ENCODE peak calls at places on chromosomes 6 and 20, in eight cellular contexts. X, E, Q, T, I, R, V and L are unnamed samples.

GRCh38 chr6:105591053-105591452 is 188.2 kb upstream of the PREP start:
- DNase-seq in I (peak; percentile 75), T (no peak), V (no peak), E (no peak), X (peak; percentile 95), Q (no peak), R (no peak), L (no peak)

GRCh38 chr6:108848116-108848868 is at the start of gene ARMC2:
- DNase-seq in E (peak; percentile 74), I (peak; percentile 68), V (peak; percentile 60), T (peak; percentile 98), X (peak; percentile 89), R (peak; percentile 80), Q (peak; percentile 28), L (peak; percentile 63)

GRCh38 chr6:145525038-145525437 is 210.3 kb downstream of the EPM2A start:
- DNase-seq in E (no peak), X (no peak), Q (no peak), T (no peak), R (no peak), I (no peak), V (no peak), L (no peak)

GRCh38 chr6:108587258-108588059 is 26.7 kb downstream of the FOXO3 start:
- DNase-seq in Q (peak; percentile 43), I (peak; percentile 91), X (peak; percentile 66), R (no peak), E (no peak), V (no peak), T (peak; percentile 58), L (no peak)

GRCh38 chr6:105726902-105727655 is 324.2 kb upstream of the PREP start:
- DNase-seq in T (no peak), I (peak; percentile 3), X (peak; percentile 89), V (no peak), Q (no peak), E (no peak), R (no peak), L (no peak)

GRCh38 chr6:142784344-142784743 is 160.6 kb downstream of the HIVEP2 start:
- DNase-seq in I (no peak), R (no peak), T (no peak), E (no peak), Q (no peak), X (no peak), V (no peak), L (no peak)

GRCh38 chr6:28349892-28350737 is at the start of gene ZKSCAN3:
- DNase-seq in E (peak; percentile 43), Q (no peak), I (peak; percentile 72), V (peak; percentile 37), T (peak; percentile 77), X (peak; percentile 76), R (peak; percentile 52), L (peak; percentile 38)

GRCh38 chr6:101650402-101651100 is 257.0 kb downstream of the GRIK2 start:
- DNase-seq in I (no peak), R (no peak), V (no peak), T (no peak), X (no peak), E (no peak), Q (no peak), L (no peak)

GRCh38 chr20:24783631-24784492 is 165.2 kb upstream of the CST7 start:
- DNase-seq in R (peak; percentile 41), X (no peak), I (no peak), T (no peak), E (no peak), V (peak; percentile 12), Q (no peak), L (no peak)

GRCh38 chr6:118469468-118469867 is 78.6 kb upstream of the PLN start:
- DNase-seq in Q (no peak), E (no peak), V (no peak), T (no peak), X (no peak), I (peak; percentile 27), R (no peak), L (no peak)

GRCh38 chr20:5095931-5096330 is 23.8 kb downstream of the PCNA start:
- DNase-seq in T (no peak), V (peak; percentile 86), X (no peak), I (no peak), R (no peak), Q (no peak), E (no peak), L (peak; percentile 63)

GRCh38 chr6:108811490-108811889 is 36.7 kb upstream of the ARMC2 start:
- DNase-seq in R (no peak), Q (no peak), V (no peak), I (no peak), E (no peak), X (no peak), T (no peak), L (no peak)